ENCODE peak calls at places on chromosomes 1 and 21, in five cellular contexts. U, O, T, W and D are unnamed samples.

GRCh38 chr1:76764638-76765572 is 102.4 kb upstream of the ST6GALNAC5 start:
- DNase-seq in U (no peak), O (no peak), T (no peak), W (no peak), D (peak; percentile 32)

GRCh38 chr1:13681921-13682320 is 18.1 kb upstream of the PRDM2 start:
- DNase-seq in U (no peak), O (no peak), T (no peak), W (no peak), D (no peak)

GRCh38 chr1:165476776-165477175 is 31.9 kb upstream of the RXRG start:
- DNase-seq in U (no peak), O (no peak), T (no peak), W (no peak), D (no peak)

GRCh38 chr1:6497867-6498575 is 6.6 kb upstream of the PLEKHG5 start:
- DNase-seq in U (peak; percentile 73), O (no peak), T (no peak), W (no peak), D (no peak)

GRCh38 chr21:43755820-43756594 is 20.1 kb downstream of the CSTB start:
- DNase-seq in U (no peak), O (no peak), T (no peak), W (no peak), D (no peak)

GRCh38 chr1:36239941-36240637 is 15.8 kb downstream of the THRAP3 start:
- DNase-seq in U (no peak), O (no peak), T (no peak), W (no peak), D (no peak)

GRCh38 chr1:186236921-186237320 is 138.1 kb downstream of the TPR start:
- DNase-seq in U (no peak), O (peak; percentile 54), T (no peak), W (no peak), D (no peak)

GRCh38 chr21:18832081-18832670 is 428.6 kb upstream of the TMPRSS15 start:
- DNase-seq in U (no peak), O (no peak), T (no peak), W (no peak), D (no peak)

GRCh38 chr21:41767606-41768370 is 936 bp upstream of the RIPK4 start:
- DNase-seq in U (no peak), O (peak; percentile 68), T (no peak), W (no peak), D (no peak)

GRCh38 chr1:113976609-113977278 is 2.5 kb upstream of the OLFML3 start:
- DNase-seq in U (no peak), O (no peak), T (no peak), W (no peak), D (peak; percentile 23)

GRCh38 chr21:32333953-32334673 is 35.5 kb downstream of the MRAP start:
- DNase-seq in U (no peak), O (no peak), T (no peak), W (no peak), D (no peak)

GRCh38 chr1:155241069-155241679 is 14.1 kb downstream of the ENTREP3 start:
- DNase-seq in U (peak; percentile 83), O (peak; percentile 63), T (no peak), W (peak; percentile 84), D (peak; percentile 86)

GRCh38 chr1:31505884-31506497 is 70.3 kb upstream of the TINAGL1 start:
- DNase-seq in U (no peak), O (no peak), T (no peak), W (no peak), D (no peak)

GRCh38 chr1:16921391-16922185 is at the start of gene CROCC:
- DNase-seq in U (peak; percentile 91), O (no peak), T (peak; percentile 51), W (no peak), D (no peak)

GRCh38 chr1:74650561-74650960 is 23.0 kb downstream of the ERICH3 start:
- DNase-seq in U (no peak), O (no peak), T (no peak), W (no peak), D (no peak)

GRCh38 chr1:92484171-92484471 is 2.6 kb downstream of the GFI1 start:
- DNase-seq in U (peak; percentile 78), O (no peak), T (no peak), W (no peak), D (no peak)

GRCh38 chr1:106995970-106996369 is 60.5 kb upstream of the PRMT6 start:
- DNase-seq in U (no peak), O (no peak), T (no peak), W (no peak), D (no peak)

GRCh38 chr1:8424539-8425116 is 106.7 kb downstream of the SLC45A1 start:
- DNase-seq in U (peak; percentile 78), O (no peak), T (no peak), W (peak; percentile 76), D (peak; percentile 73)

GRCh38 chr1:192805832-192806323 is 3.0 kb upstream of the RGS2 start:
- DNase-seq in U (no peak), O (peak; percentile 34), T (no peak), W (no peak), D (no peak)

GRCh38 chr1:81317191-81317590 is 483.5 kb upstream of the ADGRL2 start:
- DNase-seq in U (no peak), O (no peak), T (no peak), W (no peak), D (no peak)

GRCh38 chr1:239354211-239354610 is 32.2 kb upstream of the CHRM3 start:
- DNase-seq in U (no peak), O (no peak), T (no peak), W (no peak), D (no peak)

GRCh38 chr1:79006564-79006963 is at the start of gene ADGRL4:
- DNase-seq in U (peak; percentile 84), O (no peak), T (peak; percentile 68), W (no peak), D (peak; percentile 20)

GRCh38 chr21:37367301-37367757 is 756 bp downstream of the DYRK1A start:
- DNase-seq in U (peak; percentile 89), O (no peak), T (peak; percentile 41), W (peak; percentile 19), D (no peak)

GRCh38 chr1:36951761-36952160 is 82.6 kb downstream of the GRIK3 start:
- DNase-seq in U (no peak), O (no peak), T (no peak), W (no peak), D (no peak)

GRCh38 chr1:10228528-10228927 is 18.2 kb downstream of the KIF1B start:
- DNase-seq in U (no peak), O (no peak), T (no peak), W (no peak), D (no peak)

GRCh38 chr1:77978969-77979838 is at the start of gene FUBP1:
- DNase-seq in U (peak; percentile 97), O (peak; percentile 64), T (peak; percentile 92), W (peak; percentile 97), D (peak; percentile 98)

GRCh38 chr1:77976433-77977076 is 2.3 kb downstream of the FUBP1 start:
- DNase-seq in U (no peak), O (no peak), T (no peak), W (no peak), D (no peak)

GRCh38 chr1:77975907-77976306 is 3.0 kb downstream of the FUBP1 start:
- DNase-seq in U (no peak), O (no peak), T (no peak), W (no peak), D (no peak)

GRCh38 chr1:77977989-77978292 is 931 bp downstream of the FUBP1 start:
- DNase-seq in U (no peak), O (no peak), T (no peak), W (no peak), D (no peak)

GRCh38 chr1:77978293-77978968 is 441 bp downstream of the FUBP1 start:
- DNase-seq in U (no peak), O (peak; percentile 16), T (no peak), W (peak; percentile 78), D (peak; percentile 87)
- TF ChIP-seq POLR2A in U (peak; percentile 24), O (no peak), T (peak; percentile 32), W (peak; percentile 64), D (no peak)

DNA sequence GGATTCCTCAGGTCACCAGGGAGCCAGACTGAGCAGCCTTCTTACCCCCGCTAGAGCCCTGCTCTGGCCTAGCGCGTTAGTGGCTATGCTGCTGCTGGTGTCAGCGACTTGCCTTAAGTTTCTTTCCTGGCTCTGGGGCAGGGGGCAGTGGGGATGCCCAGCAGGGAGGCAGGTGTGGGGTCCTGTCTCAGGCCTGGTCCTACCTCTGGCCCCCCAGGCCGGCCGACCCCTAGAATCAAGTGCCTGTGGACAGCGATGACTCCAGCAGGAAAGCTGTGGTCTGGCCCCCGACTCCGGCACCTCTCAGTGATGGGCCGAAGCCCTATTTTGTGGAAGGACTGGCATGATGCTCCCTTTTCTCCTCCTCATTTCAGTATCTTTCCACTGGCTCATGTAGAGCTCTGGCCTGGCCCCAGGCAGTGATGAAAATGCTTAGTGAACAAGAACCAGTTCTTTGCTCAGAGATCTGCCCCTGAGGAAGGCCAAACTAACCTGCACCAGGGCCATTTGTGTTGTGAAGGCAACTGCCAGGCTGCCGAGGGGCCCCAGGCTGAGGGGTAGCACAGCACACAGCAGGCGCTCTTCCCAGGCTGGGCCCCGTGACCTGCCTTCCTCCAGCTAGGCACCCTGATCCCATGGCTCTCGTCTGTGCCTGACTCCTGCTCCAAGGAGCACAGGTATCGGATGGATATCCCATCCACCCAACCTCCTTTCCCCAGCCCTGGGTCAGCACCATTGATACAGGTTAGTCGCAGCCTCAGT is 23.7 kb downstream of the MRPL37 start:
- DNase-seq in U (peak; percentile 61), O (no peak), T (no peak), W (no peak), D (no peak)
- TF ChIP-seq POLR2A in U (no peak), O (no peak), T (no peak), W (no peak), D (no peak)

DNA sequence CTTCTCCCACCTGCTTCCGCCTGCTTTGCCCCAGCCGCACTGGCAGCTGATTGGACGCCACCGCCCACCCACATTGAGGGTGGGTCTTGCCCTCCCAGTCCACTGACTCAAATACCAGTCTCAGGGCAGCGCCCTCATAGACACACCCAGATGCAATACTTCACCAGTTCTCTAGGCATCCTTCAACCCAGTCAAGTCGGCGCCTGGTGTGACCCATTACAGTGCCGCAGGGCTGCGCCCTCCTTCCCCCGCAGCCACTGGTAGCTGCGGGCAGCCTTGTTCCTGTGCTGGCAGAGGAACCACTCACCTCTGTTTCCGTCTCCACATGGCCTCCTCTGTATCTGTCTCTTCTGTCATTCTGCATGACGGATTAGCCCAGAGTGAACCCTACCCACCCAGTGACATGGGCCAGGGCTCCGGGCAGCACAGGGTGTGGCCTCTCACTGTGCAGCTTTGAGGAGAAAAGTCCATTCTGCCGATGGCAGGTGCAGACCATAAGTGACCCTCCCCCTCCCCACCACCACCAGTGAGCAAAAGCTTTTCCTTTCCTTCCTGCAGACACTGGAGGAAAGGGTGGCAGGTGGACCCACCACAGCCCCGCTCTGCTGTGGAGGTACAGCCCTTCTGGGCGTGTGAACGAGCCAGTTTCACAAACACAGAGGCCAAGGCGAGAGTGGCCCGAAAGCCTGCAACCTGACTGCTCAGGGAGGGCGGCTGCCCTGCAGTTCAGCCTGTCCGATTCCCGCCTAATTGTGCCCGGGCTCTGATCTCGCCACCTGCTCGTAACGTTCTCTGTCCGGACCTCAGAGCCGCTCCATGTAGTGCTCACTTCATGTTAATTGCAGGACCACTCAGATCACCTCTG is 57.1 kb downstream of the FAAP20 start:
- DNase-seq in U (no peak), O (no peak), T (no peak), W (peak; percentile 66), D (no peak)
- TF ChIP-seq POLR2A in U (no peak), O (no peak), T (no peak), W (no peak), D (no peak)

DNA sequence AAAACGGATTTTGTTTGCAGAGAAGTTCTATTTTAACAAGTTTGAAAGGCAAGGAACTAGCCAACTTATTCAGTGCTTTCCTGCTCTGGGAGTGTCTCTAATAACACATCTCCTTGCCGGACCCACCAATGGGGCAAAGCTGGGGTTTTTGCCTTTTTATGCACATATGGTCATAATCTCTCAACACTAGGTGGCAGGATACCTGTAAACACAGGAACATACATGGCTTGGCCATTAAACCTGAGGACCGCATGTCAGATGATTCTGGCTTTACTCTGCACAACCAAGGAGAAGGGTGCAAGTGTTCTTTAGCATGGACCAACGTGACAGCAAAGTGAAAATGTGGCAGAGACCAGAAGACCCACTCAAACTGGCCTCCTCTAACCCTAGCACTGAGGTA is 4.9 kb downstream of the TMEM9 start:
- DNase-seq in U (peak; percentile 13), O (no peak), T (no peak), W (no peak), D (no peak)
- TF ChIP-seq POLR2A in U (no peak), O (no peak), T (no peak), W (no peak), D (no peak)